ENCODE peak calls at places on chromosome 10, in five cellular contexts. One of them, this sample, is unnamed.

GRCh38 chr10:129809431-129809830 is 154.6 kb downstream of the EBF3 start:
- DNase-seq in NT2/D1: no peak
- DNase-seq in IMR-90: no peak
- DNase-seq in adipocyte: no peak
- DNase-seq in mammary epithelial cell: no peak
- DNase-seq in this sample: no peak

GRCh38 chr10:10330481-10330880 is 687.2 kb upstream of the CELF2 start:
- DNase-seq in NT2/D1: no peak
- DNase-seq in IMR-90: peak; percentile 56
- DNase-seq in adipocyte: no peak
- DNase-seq in mammary epithelial cell: no peak
- DNase-seq in this sample: peak; percentile 94

GRCh38 chr10:385571-386300 is 250.5 kb downstream of the ZMYND11 start:
- DNase-seq in NT2/D1: no peak
- DNase-seq in IMR-90: no peak
- DNase-seq in adipocyte: no peak
- DNase-seq in mammary epithelial cell: no peak
- DNase-seq in this sample: no peak

GRCh38 chr10:132231656-132232552 is 45.2 kb downstream of the DPYSL4 start:
- DNase-seq in NT2/D1: no peak
- DNase-seq in IMR-90: no peak
- DNase-seq in adipocyte: no peak
- DNase-seq in mammary epithelial cell: no peak
- DNase-seq in this sample: no peak

GRCh38 chr10:42986618-42987017 is 90.3 kb upstream of the RET start:
- DNase-seq in NT2/D1: no peak
- DNase-seq in IMR-90: peak; percentile 1
- DNase-seq in adipocyte: no peak
- DNase-seq in mammary epithelial cell: no peak
- DNase-seq in this sample: no peak

GRCh38 chr10:77390481-77390891 is 247.1 kb downstream of the KCNMA1 start:
- DNase-seq in NT2/D1: no peak
- DNase-seq in IMR-90: no peak
- DNase-seq in adipocyte: peak; percentile 48
- DNase-seq in mammary epithelial cell: peak; percentile 35
- DNase-seq in this sample: no peak

GRCh38 chr10:43369921-43370320 is 1.5 kb upstream of the FXYD4 start:
- DNase-seq in NT2/D1: no peak
- DNase-seq in IMR-90: no peak
- DNase-seq in adipocyte: no peak
- DNase-seq in mammary epithelial cell: no peak
- DNase-seq in this sample: no peak

GRCh38 chr10:61028861-61029361 is 84.9 kb upstream of the RHOBTB1 start:
- DNase-seq in NT2/D1: no peak
- DNase-seq in IMR-90: peak; percentile 77
- DNase-seq in adipocyte: peak; percentile 19
- DNase-seq in mammary epithelial cell: peak; percentile 67
- DNase-seq in this sample: peak; percentile 5

GRCh38 chr10:119524720-119525070 is 17.8 kb downstream of the RGS10 start:
- DNase-seq in NT2/D1: no peak
- DNase-seq in IMR-90: no peak
- DNase-seq in adipocyte: no peak
- DNase-seq in mammary epithelial cell: no peak
- DNase-seq in this sample: no peak

GRCh38 chr10:96448558-96448957 is 65.2 kb downstream of the TLL2 start:
- DNase-seq in NT2/D1: no peak
- DNase-seq in IMR-90: no peak
- DNase-seq in adipocyte: no peak
- DNase-seq in mammary epithelial cell: no peak
- DNase-seq in this sample: no peak

GRCh38 chr10:6542999-6543430 is 37.1 kb downstream of the PRKCQ start:
- DNase-seq in NT2/D1: no peak
- DNase-seq in IMR-90: no peak
- DNase-seq in adipocyte: no peak
- DNase-seq in mammary epithelial cell: no peak
- DNase-seq in this sample: no peak

GRCh38 chr10:132826524-132827422 is 40.8 kb upstream of the NKX6-2 start:
- DNase-seq in NT2/D1: no peak
- DNase-seq in IMR-90: no peak
- DNase-seq in adipocyte: no peak
- DNase-seq in mammary epithelial cell: no peak
- DNase-seq in this sample: no peak

GRCh38 chr10:84375011-84375410 is 46.6 kb downstream of the CCSER2 start:
- DNase-seq in NT2/D1: peak; percentile 23
- DNase-seq in IMR-90: peak; percentile 69
- DNase-seq in adipocyte: peak; percentile 75
- DNase-seq in mammary epithelial cell: peak; percentile 51
- DNase-seq in this sample: peak; percentile 75

GRCh38 chr10:77422491-77423338 is 214.9 kb downstream of the KCNMA1 start:
- DNase-seq in NT2/D1: no peak
- DNase-seq in IMR-90: no peak
- DNase-seq in adipocyte: no peak
- DNase-seq in mammary epithelial cell: no peak
- DNase-seq in this sample: peak; percentile 40

GRCh38 chr10:97571622-97572021 is 957 bp upstream of the ANKRD2 start:
- DNase-seq in NT2/D1: no peak
- DNase-seq in IMR-90: no peak
- DNase-seq in adipocyte: no peak
- DNase-seq in mammary epithelial cell: peak; percentile 94
- DNase-seq in this sample: no peak

GRCh38 chr10:43931308-43931930 is 282.7 kb upstream of the ZNF32 start:
- DNase-seq in NT2/D1: no peak
- DNase-seq in IMR-90: peak; percentile 87
- DNase-seq in adipocyte: peak; percentile 61
- DNase-seq in mammary epithelial cell: peak; percentile 3
- DNase-seq in this sample: peak; percentile 41

GRCh38 chr10:125822878-125823662 is at the start of the genes BCCIP and UROS:
- DNase-seq in NT2/D1: peak; percentile 63
- DNase-seq in IMR-90: peak; percentile 87
- DNase-seq in adipocyte: peak; percentile 97
- DNase-seq in mammary epithelial cell: peak; percentile 80
- DNase-seq in this sample: peak; percentile 91

GRCh38 chr10:125828311-125828710 is 5.0 kb downstream of the BCCIP start:
- DNase-seq in NT2/D1: no peak
- DNase-seq in IMR-90: no peak
- DNase-seq in adipocyte: no peak
- DNase-seq in mammary epithelial cell: no peak
- DNase-seq in this sample: no peak

GRCh38 chr10:125823663-125824251 is 411 bp downstream of the BCCIP start:
- DNase-seq in NT2/D1: no peak
- DNase-seq in IMR-90: peak; percentile 1
- DNase-seq in adipocyte: peak; percentile 54
- DNase-seq in mammary epithelial cell: peak; percentile 4
- DNase-seq in this sample: no peak

GRCh38 chr10:125827133-125827532 is 3.8 kb downstream of the BCCIP start:
- DNase-seq in NT2/D1: no peak
- DNase-seq in IMR-90: no peak
- DNase-seq in adipocyte: no peak
- DNase-seq in mammary epithelial cell: no peak
- DNase-seq in this sample: no peak

GRCh38 chr10:125824736-125825135 is 1.4 kb downstream of the BCCIP start:
- DNase-seq in NT2/D1: no peak
- DNase-seq in IMR-90: peak; percentile 61
- DNase-seq in adipocyte: peak; percentile 38
- DNase-seq in mammary epithelial cell: peak; percentile 20
- DNase-seq in this sample: no peak
- H3K9ac ChIP-seq in NT2/D1: peak overlapping the region; percentile 45
- H3K9ac ChIP-seq in IMR-90: no peak overlapping the region
- H3K9ac ChIP-seq in adipocyte: peak overlapping the region; percentile 96
- H3K9ac ChIP-seq in mammary epithelial cell: peak overlapping the region; percentile 89
- H3K9ac ChIP-seq in this sample: no peak overlapping the region

DNA sequence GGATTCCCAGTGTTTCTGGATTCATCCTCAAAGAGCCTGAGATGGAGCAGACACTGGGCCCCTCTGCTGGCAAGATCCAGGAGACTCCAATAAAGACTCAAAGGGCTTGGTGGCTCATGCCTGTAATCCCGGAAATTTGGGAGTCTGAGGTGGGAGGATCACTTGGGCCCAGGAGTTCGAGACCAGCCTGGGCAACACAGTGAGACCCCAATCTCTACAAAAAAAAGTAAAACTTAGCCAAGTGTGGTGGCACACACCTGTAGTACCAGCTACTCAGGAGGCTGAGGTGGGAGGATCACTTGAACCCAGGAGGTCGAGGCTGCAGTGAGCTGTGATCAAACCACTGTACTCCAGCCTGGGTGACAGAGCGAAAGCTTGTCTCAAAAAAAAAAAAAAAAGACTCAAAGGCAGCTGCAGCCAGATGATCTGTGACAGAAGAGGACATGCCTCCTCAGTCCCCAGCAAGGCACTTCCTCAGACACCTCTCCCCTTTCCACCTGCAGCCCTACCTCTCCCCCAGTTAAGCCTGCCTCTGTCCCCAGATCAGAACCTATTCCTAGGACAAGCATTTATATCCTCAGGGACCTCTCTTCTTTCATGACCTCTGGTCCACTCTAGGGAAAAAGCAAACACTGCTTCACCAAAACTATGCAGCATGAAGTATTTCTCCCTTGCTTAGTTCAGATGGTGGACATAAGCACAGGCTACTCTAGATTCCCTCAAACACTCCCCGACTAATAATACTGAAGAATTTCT is 27.9 kb downstream of the PDLIM1 start:
- DNase-seq in NT2/D1: no peak
- DNase-seq in IMR-90: no peak
- DNase-seq in adipocyte: no peak
- DNase-seq in mammary epithelial cell: no peak
- DNase-seq in this sample: no peak
- H3K9ac ChIP-seq in NT2/D1: no peak overlapping the region
- H3K9ac ChIP-seq in IMR-90: no peak overlapping the region
- H3K9ac ChIP-seq in adipocyte: no peak overlapping the region
- H3K9ac ChIP-seq in mammary epithelial cell: no peak overlapping the region
- H3K9ac ChIP-seq in this sample: no peak overlapping the region

GRCh38 chr10:71747039-71747807 is 26.1 kb downstream of the VSIR start:
- DNase-seq in NT2/D1: no peak
- DNase-seq in IMR-90: no peak
- DNase-seq in adipocyte: no peak
- DNase-seq in mammary epithelial cell: peak; percentile 48
- DNase-seq in this sample: no peak
- H3K9ac ChIP-seq in NT2/D1: peak overlapping the region; percentile 47
- H3K9ac ChIP-seq in IMR-90: no peak overlapping the region
- H3K9ac ChIP-seq in adipocyte: no peak overlapping the region
- H3K9ac ChIP-seq in mammary epithelial cell: no peak overlapping the region
- H3K9ac ChIP-seq in this sample: no peak overlapping the region

GRCh38 chr10:89814278-89814677 is 112.9 kb downstream of the KIF20B start:
- DNase-seq in NT2/D1: no peak
- DNase-seq in IMR-90: no peak
- DNase-seq in adipocyte: no peak
- DNase-seq in mammary epithelial cell: no peak
- DNase-seq in this sample: no peak
- H3K9ac ChIP-seq in NT2/D1: no peak overlapping the region
- H3K9ac ChIP-seq in IMR-90: no peak overlapping the region
- H3K9ac ChIP-seq in adipocyte: no peak overlapping the region
- H3K9ac ChIP-seq in mammary epithelial cell: no peak overlapping the region
- H3K9ac ChIP-seq in this sample: no peak overlapping the region

GRCh38 chr10:12332572-12333381 is 16.6 kb upstream of the CAMK1D start:
- DNase-seq in NT2/D1: no peak
- DNase-seq in IMR-90: peak; percentile 14
- DNase-seq in adipocyte: peak; percentile 39
- DNase-seq in mammary epithelial cell: peak; percentile 21
- DNase-seq in this sample: peak; percentile 19
- H3K9ac ChIP-seq in NT2/D1: no peak overlapping the region
- H3K9ac ChIP-seq in IMR-90: peak overlapping the region; percentile 17
- H3K9ac ChIP-seq in adipocyte: peak overlapping the region; percentile 66
- H3K9ac ChIP-seq in mammary epithelial cell: peak overlapping the region; percentile 67
- H3K9ac ChIP-seq in this sample: no peak overlapping the region

DNA sequence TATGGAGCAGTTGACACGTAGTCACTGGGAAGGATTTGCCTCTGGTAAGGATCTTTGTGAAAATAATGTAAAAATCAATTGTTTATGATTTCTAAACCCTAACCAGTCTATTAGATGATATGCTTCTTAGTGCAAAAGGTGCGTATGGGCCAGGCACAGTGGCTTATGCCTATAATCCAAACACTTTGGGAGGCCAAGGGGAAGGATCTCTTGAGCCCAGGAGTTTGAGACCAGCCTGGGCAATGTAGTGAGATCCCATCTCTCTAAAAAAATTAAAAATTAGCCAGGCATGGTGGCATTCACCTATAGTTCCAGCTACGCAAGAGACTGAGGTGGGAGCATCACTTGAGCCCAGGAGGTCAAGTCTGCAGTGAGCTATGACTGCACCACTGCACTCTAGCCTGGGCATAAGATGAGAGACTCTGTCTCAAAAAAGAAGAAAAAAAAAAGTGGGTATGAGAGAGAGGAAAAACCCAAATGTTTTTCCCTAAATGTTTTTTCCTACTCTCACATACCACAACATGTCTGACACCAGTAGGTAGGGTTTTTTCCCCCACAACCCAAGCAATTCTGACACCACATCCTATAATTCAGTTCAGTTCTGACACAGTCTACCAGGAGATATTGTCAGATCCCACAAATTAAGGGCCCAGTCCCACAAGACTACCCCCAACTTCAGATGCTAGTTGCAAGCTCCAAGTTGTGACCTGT is 36.5 kb downstream of the DNAJC9 start:
- DNase-seq in NT2/D1: no peak
- DNase-seq in IMR-90: no peak
- DNase-seq in adipocyte: no peak
- DNase-seq in mammary epithelial cell: no peak
- DNase-seq in this sample: no peak
- H3K9ac ChIP-seq in NT2/D1: no peak overlapping the region
- H3K9ac ChIP-seq in IMR-90: no peak overlapping the region
- H3K9ac ChIP-seq in adipocyte: no peak overlapping the region
- H3K9ac ChIP-seq in mammary epithelial cell: no peak overlapping the region
- H3K9ac ChIP-seq in this sample: no peak overlapping the region

DNA sequence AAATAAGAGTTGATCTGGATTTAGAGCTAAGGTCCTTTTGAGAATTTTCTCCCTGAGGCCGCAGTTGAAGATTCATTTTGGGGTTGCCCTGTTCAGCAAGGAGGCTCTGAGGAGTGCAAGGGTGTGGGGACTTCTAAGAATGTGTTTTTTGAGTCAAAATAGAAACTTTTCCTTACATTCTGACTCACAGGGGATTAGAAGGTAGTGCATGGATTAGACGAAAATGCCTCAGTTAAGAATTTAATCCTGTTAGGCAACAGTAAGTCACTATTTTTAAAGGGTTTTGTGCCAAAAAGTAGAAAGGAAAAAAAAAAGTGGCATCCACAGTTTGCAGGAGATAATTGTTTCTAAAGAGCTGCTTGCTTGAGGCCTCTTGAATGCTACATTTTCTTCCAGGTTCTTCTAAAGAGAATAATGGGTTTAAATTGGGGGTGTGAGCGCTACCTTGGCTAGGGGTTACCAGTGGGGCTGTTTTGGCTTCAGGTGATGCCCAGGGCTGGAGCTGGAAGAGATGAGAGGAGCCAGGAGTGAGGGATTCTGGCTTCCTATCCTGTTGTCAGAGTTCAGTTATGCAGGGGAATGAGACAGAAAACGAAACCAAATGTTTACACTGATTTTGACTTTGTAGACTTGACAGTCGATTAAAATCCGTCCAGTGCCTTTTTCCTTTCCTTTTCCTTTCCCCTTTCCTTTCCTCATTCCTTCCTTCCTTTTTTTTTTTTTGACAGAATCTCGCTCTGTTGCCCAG is 52.9 kb downstream of the BAMBI start:
- DNase-seq in NT2/D1: no peak
- DNase-seq in IMR-90: peak; percentile 32
- DNase-seq in adipocyte: peak; percentile 74
- DNase-seq in mammary epithelial cell: no peak
- DNase-seq in this sample: no peak
- H3K9ac ChIP-seq in NT2/D1: no peak overlapping the region
- H3K9ac ChIP-seq in IMR-90: peak overlapping the region; percentile 39
- H3K9ac ChIP-seq in adipocyte: peak overlapping the region; percentile 62
- H3K9ac ChIP-seq in mammary epithelial cell: no peak overlapping the region
- H3K9ac ChIP-seq in this sample: no peak overlapping the region

This sample was measured in fibroblast of lung.